ENCODE peak calls at places on chromosomes 3 and 15, in five cellular contexts. U is AG09319, V is ascending aorta, Q is WTC11, X is fibroblast of villous mesenchyme. Z is an unnamed sample.
A peak's percentile ranks its signal among the peaks of the same experiment; 100 is the strongest.

GRCh38 chr3:159619341-159619885 is 369.2 kb upstream of the IL12A start:
- DNase-seq in X (peak; percentile 67), V (no peak), U (peak; percentile 35), Q (no peak), Z (no peak)

GRCh38 chr3:115860766-115861165 is 237.5 kb downstream of the GAP43 start:
- DNase-seq in V (no peak), Q (no peak), X (no peak), U (no peak), Z (no peak)

GRCh38 chr3:9194509-9195184 is 54.8 kb downstream of the SRGAP3 start:
- DNase-seq in U (no peak), Q (no peak), X (no peak), V (no peak), Z (no peak)

GRCh38 chr3:71247221-71247947 is 336.1 kb downstream of the FOXP1 start:
- DNase-seq in U (no peak), X (no peak), Q (peak; percentile 36), V (peak; percentile 58), Z (no peak)

GRCh38 chr3:169659096-169659521 is 4.4 kb downstream of the MECOM start:
- DNase-seq in X (no peak), V (no peak), U (no peak), Q (peak; percentile 54), Z (no peak)

GRCh38 chr3:135965129-135965505 is 411 bp upstream of the PPP2R3A start:
- DNase-seq in U (no peak), Q (no peak), X (no peak), V (no peak), Z (no peak)

GRCh38 chr3:30221622-30222021 is 384.8 kb upstream of the TGFBR2 start:
- DNase-seq in V (no peak), Q (no peak), X (no peak), U (no peak), Z (no peak)

GRCh38 chr15:57060799-57061198 is 142.4 kb downstream of the TCF12 start:
- DNase-seq in X (no peak), V (no peak), U (peak; percentile 4), Q (no peak), Z (no peak)

GRCh38 chr3:45225465-45226205 is 452 bp downstream of the TMEM158 start:
- DNase-seq in U (no peak), X (no peak), V (no peak), Q (peak; percentile 40), Z (no peak)

GRCh38 chr15:33201376-33202189 is 7.1 kb upstream of the FMN1 start:
- DNase-seq in Q (peak; percentile 49), V (no peak), U (no peak), X (peak; percentile 34), Z (no peak)

GRCh38 chr3:116260491-116260890 is 184.8 kb downstream of the LSAMP start:
- DNase-seq in X (no peak), V (no peak), Q (no peak), U (no peak), Z (no peak)

GRCh38 chr15:40844543-40844981 is 714 bp downstream of the SPINT1 start:
- DNase-seq in V (no peak), X (no peak), U (no peak), Q (peak; percentile 58), Z (no peak)

GRCh38 chr15:92846716-92847115 is 53.4 kb upstream of the CHD2 start:
- DNase-seq in V (no peak), X (peak; percentile 67), Q (no peak), U (no peak), Z (no peak)

GRCh38 chr3:58287354-58287753 is 18.7 kb upstream of the RPP14 start:
- DNase-seq in U (no peak), Q (no peak), V (no peak), X (no peak), Z (no peak)

GRCh38 chr3:134252766-134253165 is 2.1 kb upstream of the RYK start:
- DNase-seq in X (no peak), V (no peak), U (no peak), Q (no peak), Z (no peak)

GRCh38 chr3:178385280-178385952 is 150.8 kb upstream of the KCNMB2 start:
- DNase-seq in X (peak; percentile 61), V (no peak), Q (no peak), U (no peak), Z (no peak)

GRCh38 chr3:172034786-172035685 is 4.3 kb upstream of the FNDC3B start:
- DNase-seq in X (no peak), V (no peak), Q (peak; percentile 37), U (no peak), Z (no peak)

GRCh38 chr3:121482651-121483050 is 63.1 kb downstream of the POLQ start:
- DNase-seq in V (no peak), U (no peak), X (peak; percentile 68), Q (no peak), Z (no peak)

GRCh38 chr3:58660998-58661397 is 5.6 kb downstream of the FAM3D start:
- DNase-seq in U (no peak), X (no peak), V (no peak), Q (no peak), Z (no peak)

GRCh38 chr15:68418611-68419161 is 13.3 kb downstream of the ITGA11 start:
- DNase-seq in Q (no peak), U (no peak), X (peak; percentile 91), V (peak; percentile 61), Z (no peak)

GRCh38 chr3:115961390-115961789 is 338.1 kb downstream of the GAP43 start:
- DNase-seq in V (no peak), U (no peak), Q (no peak), X (no peak), Z (no peak)

GRCh38 chr3:4589475-4590111 is 96.4 kb downstream of the ITPR1 start:
- DNase-seq in V (no peak), U (no peak), Q (no peak), X (no peak), Z (no peak)

GRCh38 chr15:87877114-87877810 is 379.3 kb downstream of the NTRK3 start:
- DNase-seq in V (no peak), X (peak; percentile 89), Q (no peak), U (no peak), Z (no peak)

GRCh38 chr3:170367797-170368196 is 10.3 kb downstream of the SKIL start:
- DNase-seq in V (no peak), X (no peak), U (no peak), Q (no peak), Z (no peak)

GRCh38 chr3:189790658-189791057 is 159.5 kb downstream of the TP63 start:
- DNase-seq in V (no peak), X (no peak), Q (no peak), U (no peak), Z (no peak)

GRCh38 chr15:63210151-63211051 is 21.0 kb downstream of the RAB8B start:
- DNase-seq in X (peak; percentile 77), U (no peak), V (no peak), Q (no peak), Z (no peak)

GRCh38 chr3:143138948-143139347 is 19.4 kb downstream of the CHST2 start:
- DNase-seq in Q (no peak), V (no peak), X (no peak), U (no peak), Z (no peak)

GRCh38 chr15:88487176-88487795 is 19.8 kb downstream of the MRPS11 start:
- DNase-seq in X (no peak), U (no peak), Q (no peak), V (no peak), Z (no peak)

GRCh38 chr3:100891033-100891432 is 102.2 kb downstream of the ABI3BP start:
- DNase-seq in X (peak; percentile 36), V (no peak), U (no peak), Q (no peak), Z (no peak)
- TF ChIP-seq CTCF in X (peak; percentile 49), V (peak; percentile 19), U (peak; percentile 11), Q (no peak), Z (peak; percentile 75)

GRCh38 chr3:139301654-139302053 is 42.2 kb upstream of the MRPS22 start:
- DNase-seq in V (no peak), U (no peak), Q (no peak), X (no peak), Z (no peak)

GRCh38 chr3:139301183-139301582 is 42.6 kb upstream of the MRPS22 start:
- DNase-seq in V (no peak), X (no peak), Q (no peak), U (no peak), Z (no peak)

GRCh38 chr3:139297588-139298311 is 46.1 kb upstream of the MRPS22 start:
- DNase-seq in X (no peak), Q (no peak), U (no peak), V (no peak), Z (peak; percentile 10)

GRCh38 chr3:139300416-139300815 is 43.4 kb upstream of the MRPS22 start:
- DNase-seq in U (no peak), Q (no peak), X (no peak), V (no peak), Z (no peak)

GRCh38 chr3:139299261-139300132 is 44.3 kb upstream of the MRPS22 start:
- DNase-seq in U (no peak), V (no peak), Q (peak; percentile 14), X (peak; percentile 73), Z (no peak)
- TF ChIP-seq CTCF in U (no peak), V (no peak), Q (no peak), X (no peak), Z (no peak)

GRCh38 chr3:54520060-54520459 is 397.7 kb downstream of the CACNA2D3 start:
- DNase-seq in X (no peak), Q (no peak), U (no peak), V (no peak), Z (no peak)
- TF ChIP-seq CTCF in X (no peak), Q (no peak), U (no peak), V (no peak), Z (no peak)

DNA sequence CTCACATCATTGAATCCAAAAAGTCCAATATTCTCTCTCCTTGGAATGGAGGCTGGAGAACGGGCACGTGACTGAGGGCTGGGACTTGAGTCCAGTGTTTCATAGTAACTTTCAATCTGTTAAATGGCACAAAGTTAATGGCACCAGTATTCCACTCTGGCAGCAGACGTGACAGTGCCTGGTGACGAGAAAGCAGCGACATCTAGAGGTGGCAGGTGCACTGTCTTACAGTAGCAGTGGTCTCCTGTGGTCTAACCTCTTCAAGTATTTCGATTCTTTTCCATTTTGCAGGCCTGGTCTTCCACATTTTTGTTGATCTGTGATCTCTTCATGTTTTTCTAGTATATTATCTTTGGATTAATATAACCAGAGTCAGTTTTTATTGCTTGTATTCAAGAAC is 107.1 kb downstream of the OXSM start:
- DNase-seq in Q (peak; percentile 66), V (no peak), X (no peak), U (no peak), Z (no peak)
- TF ChIP-seq CTCF in Q (peak; percentile 48), V (no peak), X (peak; percentile 16), U (no peak), Z (peak; percentile 68)